ENCODE peak calls at places on chromosomes 1 and 21, in four cellular contexts. A is WTC11, Y is MCF 10A, I is H4. F is an unnamed sample.
A peak's percentile ranks its signal among the peaks of the same experiment; 100 is the strongest.

GRCh38 chr1:173205146-173206051 is 1.7 kb downstream of the TNFSF4 start:
- DNase-seq in A (no peak), Y (peak; percentile 39), I (no peak), F (peak; percentile 42)

GRCh38 chr1:111275780-111276433 is 14.7 kb upstream of the CHIA start:
- DNase-seq in A (no peak), Y (no peak), I (no peak), F (no peak)

GRCh38 chr1:197958438-197958837 is 41.3 kb downstream of the LHX9 start:
- DNase-seq in A (no peak), Y (no peak), I (no peak), F (no peak)

GRCh38 chr1:234336359-234336758 is 36.9 kb upstream of the COA6 start:
- DNase-seq in A (no peak), Y (no peak), I (no peak), F (no peak)

GRCh38 chr21:46212721-46213484 is 15.7 kb downstream of the LSS start:
- DNase-seq in A (peak; percentile 6), Y (no peak), I (no peak), F (no peak)

GRCh38 chr1:171251741-171252300 is 3.5 kb downstream of the FMO1 start:
- DNase-seq in A (peak; percentile 44), Y (peak; percentile 51), I (peak; percentile 31), F (no peak)

GRCh38 chr1:223756002-223756775 is 43.9 kb downstream of the CAPN2 start:
- DNase-seq in A (no peak), Y (no peak), I (no peak), F (no peak)

GRCh38 chr1:204894031-204894430 is 23.4 kb downstream of the NFASC start:
- DNase-seq in A (no peak), Y (peak; percentile 44), I (no peak), F (peak; percentile 42)

GRCh38 chr1:117213046-117213445 is 2.3 kb upstream of the VTCN1 start:
- DNase-seq in A (no peak), Y (no peak), I (no peak), F (no peak)

GRCh38 chr1:55289614-55290013 is 74.5 kb upstream of the USP24 start:
- DNase-seq in A (no peak), Y (no peak), I (no peak), F (no peak)

GRCh38 chr21:44955803-44956175 is 16.0 kb downstream of the SLX9 start:
- DNase-seq in A (no peak), Y (no peak), I (no peak), F (no peak)

GRCh38 chr1:94947453-94947852 is 20.5 kb upstream of the CNN3 start:
- DNase-seq in A (no peak), Y (no peak), I (no peak), F (no peak)

GRCh38 chr1:100927276-100927675 is 31.4 kb downstream of the SLC30A7 start:
- DNase-seq in A (no peak), Y (no peak), I (no peak), F (no peak)

GRCh38 chr21:41432567-41433460 is 6.8 kb downstream of the MX1 start:
- DNase-seq in A (no peak), Y (no peak), I (no peak), F (no peak)

GRCh38 chr1:239283229-239283628 is 103.1 kb upstream of the CHRM3 start:
- DNase-seq in A (no peak), Y (no peak), I (no peak), F (no peak)

F was measured in RPMI7951.